ENCODE peak calls at places on chromosomes 4 and X, in seven cellular contexts. M, I, O, Y, C, Z and X are unnamed samples.

GRCh38 chr4:2172627-2173231 is 69.2 kb downstream of the HAUS3 start:
- DNase-seq in M (no peak), I (no peak), O (no peak), Y (no peak), C (no peak), Z (no peak), X (no peak)

GRCh38 chrX:155262970-155263754 is 1.1 kb downstream of the RAB39B start:
- DNase-seq in M (no peak), I (no peak), O (no peak), Y (no peak), C (peak), Z (no peak), X (no peak)

GRCh38 chr4:127249066-127249766 is 383.5 kb upstream of the INTU start:
- DNase-seq in M (no peak), I (no peak), O (no peak), Y (no peak), C (peak), Z (no peak), X (no peak)

GRCh38 chr4:2796261-2797187 is 3.6 kb downstream of the SH3BP2 start:
- DNase-seq in M (no peak), I (no peak), O (peak), Y (no peak), C (peak), Z (peak), X (peak)

GRCh38 chr4:39205476-39205875 is 23.1 kb downstream of the WDR19 start:
- DNase-seq in M (no peak), I (no peak), O (no peak), Y (no peak), C (no peak), Z (no peak), X (no peak)

GRCh38 chr4:15373363-15373762 is 54.5 kb upstream of the C1QTNF7 start:
- DNase-seq in M (no peak), I (no peak), O (no peak), Y (no peak), C (peak), Z (no peak), X (no peak)

GRCh38 chr4:15396157-15396800 is 31.6 kb upstream of the C1QTNF7 start:
- DNase-seq in M (no peak), I (no peak), O (peak), Y (no peak), C (peak), Z (peak), X (peak)

GRCh38 chrX:96791559-96791958 is 92.1 kb upstream of the RPA4 start:
- DNase-seq in M (no peak), I (no peak), O (no peak), Y (no peak), C (peak), Z (no peak), X (no peak)

GRCh38 chrX:56564921-56565861 is 1.8 kb downstream of the UBQLN2 start:
- DNase-seq in M (peak), I (no peak), O (no peak), Y (peak), C (peak), Z (no peak), X (no peak)

GRCh38 chr4:140309124-140309870 is 64.1 kb upstream of the SCOC start:
- DNase-seq in M (no peak), I (no peak), O (no peak), Y (no peak), C (peak), Z (no peak), X (no peak)

GRCh38 chr4:134722306-134722705 is 520.7 kb upstream of the PABPC4L start:
- DNase-seq in M (no peak), I (no peak), O (no peak), Y (no peak), C (no peak), Z (no peak), X (no peak)

GRCh38 chr4:98781641-98782348 is 123.4 kb upstream of the TSPAN5 start:
- DNase-seq in M (no peak), I (no peak), O (no peak), Y (no peak), C (no peak), Z (no peak), X (no peak)

GRCh38 chr4:151324449-151325319 is 721 bp downstream of the SH3D19 start:
- DNase-seq in M (peak), I (no peak), O (no peak), Y (peak), C (peak), Z (peak), X (peak)

GRCh38 chr4:100311181-100311580 is 120.9 kb upstream of the DDIT4L start:
- DNase-seq in M (no peak), I (no peak), O (no peak), Y (no peak), C (peak), Z (peak), X (peak)

GRCh38 chr4:142201041-142201440 is 564.7 kb downstream of the IL15 start:
- DNase-seq in M (no peak), I (no peak), O (no peak), Y (no peak), C (no peak), Z (no peak), X (no peak)

GRCh38 chr4:39044947-39045734 is 12.9 kb upstream of the TMEM156 start:
- DNase-seq in M (peak), I (no peak), O (no peak), Y (no peak), C (peak), Z (peak), X (peak)

GRCh38 chr4:26780524-26780923 is 80.1 kb upstream of the STIM2 start:
- DNase-seq in M (no peak), I (no peak), O (no peak), Y (no peak), C (peak), Z (no peak), X (no peak)

GRCh38 chrX:100368167-100368566 is 41.9 kb downstream of the PCDH19 start:
- DNase-seq in M (no peak), I (no peak), O (no peak), Y (no peak), C (peak), Z (peak), X (peak)

GRCh38 chr4:90715242-90715641 is 588.0 kb downstream of the CCSER1 start:
- DNase-seq in M (no peak), I (no peak), O (no peak), Y (no peak), C (no peak), Z (no peak), X (no peak)

GRCh38 chr4:76674995-76675394 is 222.9 kb downstream of the SOWAHB start:
- DNase-seq in M (no peak), I (no peak), O (no peak), Y (no peak), C (no peak), Z (no peak), X (no peak)

GRCh38 chr4:39808231-39808749 is 110.4 kb downstream of the UBE2K start:
- DNase-seq in M (no peak), I (no peak), O (no peak), Y (no peak), C (no peak), Z (no peak), X (no peak)

GRCh38 chrX:110346681-110347080 is 12.0 kb upstream of the RTL9 start:
- DNase-seq in M (no peak), I (no peak), O (no peak), Y (no peak), C (no peak), Z (peak), X (no peak)

GRCh38 chrX:72023071-72023470 is 108.6 kb downstream of the RTL5 start:
- DNase-seq in M (no peak), I (no peak), O (no peak), Y (no peak), C (no peak), Z (no peak), X (no peak)

GRCh38 chr4:15142201-15142600 is 139.9 kb downstream of the CPEB2 start:
- DNase-seq in M (no peak), I (no peak), O (no peak), Y (no peak), C (no peak), Z (no peak), X (no peak)

GRCh38 chr4:190014771-190015537 is 12.1 kb downstream of the FRG2 start:
- DNase-seq in M (no peak), I (no peak), O (no peak), Y (no peak), C (peak), Z (peak), X (peak)

GRCh38 chrX:11787564-11787963 is 29.5 kb downstream of the MSL3 start:
- DNase-seq in M (peak), I (no peak), O (peak), Y (peak), C (peak), Z (peak), X (peak)

GRCh38 chr4:40585201-40585789 is 44.4 kb downstream of the RBM47 start:
- DNase-seq in M (no peak), I (no peak), O (no peak), Y (no peak), C (no peak), Z (no peak), X (peak)